ENCODE peak calls at places on chromosomes 7 and 10, in six cellular contexts. One of them, this sample, is unnamed.

GRCh38 chr10:97333601-97334369 is 744 bp downstream of the FRAT2 start:
- DNase-seq in stimulated activated CD8-positive, alpha-beta memory T cell treated with anti-CD3 and anti-CD28 coated beads, Interleukin-12 subunit alpha, Interleukin-12 subunit beta, amount 100 ng/mL, for 1 hour: no peak
- DNase-seq in glutamatergic neuron: peak
- DNase-seq in HTR-8/SVneo: no peak
- DNase-seq in activated T-helper 1 cell treated with anti-CD3 and anti-CD28 coated beads, Interleukin-12 subunit alpha, Interleukin-12 subunit beta, Interleukin-2, Interleukin-4 antibody, amounts not matched to agents 30 ng/mL and 10 ng/mL and 1 ng/mL, durations not matched to agents 14 hours and 24 hours and 36 hours: peak
- DNase-seq in smooth muscle cell of the brain vasculature: no peak
- DNase-seq in this sample: no peak

GRCh38 chr7:45157653-45158401 is at the start of gene RAMP3:
- DNase-seq in smooth muscle cell of the brain vasculature: no peak
- DNase-seq in activated T-helper 1 cell treated with anti-CD3 and anti-CD28 coated beads, Interleukin-12 subunit alpha, Interleukin-12 subunit beta, Interleukin-2, Interleukin-4 antibody, amounts not matched to agents 30 ng/mL and 10 ng/mL and 1 ng/mL, durations not matched to agents 14 hours and 24 hours and 36 hours: no peak
- DNase-seq in glutamatergic neuron: no peak
- DNase-seq in HTR-8/SVneo: no peak
- DNase-seq in stimulated activated CD8-positive, alpha-beta memory T cell treated with anti-CD3 and anti-CD28 coated beads, Interleukin-12 subunit alpha, Interleukin-12 subunit beta, amount 100 ng/mL, for 1 hour: no peak
- DNase-seq in this sample: no peak

GRCh38 chr7:71290382-71290781 is 158.4 kb downstream of the GALNT17 start:
- DNase-seq in smooth muscle cell of the brain vasculature: no peak
- DNase-seq in HTR-8/SVneo: no peak
- DNase-seq in activated T-helper 1 cell treated with anti-CD3 and anti-CD28 coated beads, Interleukin-12 subunit alpha, Interleukin-12 subunit beta, Interleukin-2, Interleukin-4 antibody, amounts not matched to agents 30 ng/mL and 10 ng/mL and 1 ng/mL, durations not matched to agents 14 hours and 24 hours and 36 hours: no peak
- DNase-seq in glutamatergic neuron: no peak
- DNase-seq in stimulated activated CD8-positive, alpha-beta memory T cell treated with anti-CD3 and anti-CD28 coated beads, Interleukin-12 subunit alpha, Interleukin-12 subunit beta, amount 100 ng/mL, for 1 hour: no peak
- DNase-seq in this sample: no peak

GRCh38 chr7:13538669-13539068 is 450.8 kb downstream of the ETV1 start:
- DNase-seq in HTR-8/SVneo: no peak
- DNase-seq in smooth muscle cell of the brain vasculature: no peak
- DNase-seq in stimulated activated CD8-positive, alpha-beta memory T cell treated with anti-CD3 and anti-CD28 coated beads, Interleukin-12 subunit alpha, Interleukin-12 subunit beta, amount 100 ng/mL, for 1 hour: no peak
- DNase-seq in activated T-helper 1 cell treated with anti-CD3 and anti-CD28 coated beads, Interleukin-12 subunit alpha, Interleukin-12 subunit beta, Interleukin-2, Interleukin-4 antibody, amounts not matched to agents 30 ng/mL and 10 ng/mL and 1 ng/mL, durations not matched to agents 14 hours and 24 hours and 36 hours: no peak
- DNase-seq in glutamatergic neuron: no peak
- DNase-seq in this sample: no peak

GRCh38 chr10:97422921-97423420 is 3.0 kb upstream of the PGAM1 start:
- DNase-seq in activated T-helper 1 cell treated with anti-CD3 and anti-CD28 coated beads, Interleukin-12 subunit alpha, Interleukin-12 subunit beta, Interleukin-2, Interleukin-4 antibody, amounts not matched to agents 30 ng/mL and 10 ng/mL and 1 ng/mL, durations not matched to agents 14 hours and 24 hours and 36 hours: no peak
- DNase-seq in smooth muscle cell of the brain vasculature: no peak
- DNase-seq in glutamatergic neuron: no peak
- DNase-seq in HTR-8/SVneo: no peak
- DNase-seq in stimulated activated CD8-positive, alpha-beta memory T cell treated with anti-CD3 and anti-CD28 coated beads, Interleukin-12 subunit alpha, Interleukin-12 subunit beta, amount 100 ng/mL, for 1 hour: no peak
- DNase-seq in this sample: no peak

GRCh38 chr7:81161459-81162075 is 242.7 kb upstream of the SEMA3C start:
- DNase-seq in stimulated activated CD8-positive, alpha-beta memory T cell treated with anti-CD3 and anti-CD28 coated beads, Interleukin-12 subunit alpha, Interleukin-12 subunit beta, amount 100 ng/mL, for 1 hour: no peak
- DNase-seq in smooth muscle cell of the brain vasculature: peak
- DNase-seq in glutamatergic neuron: no peak
- DNase-seq in HTR-8/SVneo: peak
- DNase-seq in activated T-helper 1 cell treated with anti-CD3 and anti-CD28 coated beads, Interleukin-12 subunit alpha, Interleukin-12 subunit beta, Interleukin-2, Interleukin-4 antibody, amounts not matched to agents 30 ng/mL and 10 ng/mL and 1 ng/mL, durations not matched to agents 14 hours and 24 hours and 36 hours: no peak
- DNase-seq in this sample: peak

GRCh38 chr7:104553074-104553473 is 224.7 kb downstream of the LHFPL3 start:
- DNase-seq in glutamatergic neuron: no peak
- DNase-seq in stimulated activated CD8-positive, alpha-beta memory T cell treated with anti-CD3 and anti-CD28 coated beads, Interleukin-12 subunit alpha, Interleukin-12 subunit beta, amount 100 ng/mL, for 1 hour: no peak
- DNase-seq in smooth muscle cell of the brain vasculature: no peak
- DNase-seq in HTR-8/SVneo: no peak
- DNase-seq in activated T-helper 1 cell treated with anti-CD3 and anti-CD28 coated beads, Interleukin-12 subunit alpha, Interleukin-12 subunit beta, Interleukin-2, Interleukin-4 antibody, amounts not matched to agents 30 ng/mL and 10 ng/mL and 1 ng/mL, durations not matched to agents 14 hours and 24 hours and 36 hours: no peak
- DNase-seq in this sample: no peak

GRCh38 chr7:121442845-121443244 is 46.7 kb upstream of the FAM3C start:
- DNase-seq in glutamatergic neuron: no peak
- DNase-seq in activated T-helper 1 cell treated with anti-CD3 and anti-CD28 coated beads, Interleukin-12 subunit alpha, Interleukin-12 subunit beta, Interleukin-2, Interleukin-4 antibody, amounts not matched to agents 30 ng/mL and 10 ng/mL and 1 ng/mL, durations not matched to agents 14 hours and 24 hours and 36 hours: no peak
- DNase-seq in HTR-8/SVneo: no peak
- DNase-seq in stimulated activated CD8-positive, alpha-beta memory T cell treated with anti-CD3 and anti-CD28 coated beads, Interleukin-12 subunit alpha, Interleukin-12 subunit beta, amount 100 ng/mL, for 1 hour: no peak
- DNase-seq in smooth muscle cell of the brain vasculature: no peak
- DNase-seq in this sample: peak

GRCh38 chr7:20441886-20442505 is 111.3 kb downstream of the ITGB8 start:
- DNase-seq in HTR-8/SVneo: no peak
- DNase-seq in glutamatergic neuron: no peak
- DNase-seq in smooth muscle cell of the brain vasculature: no peak
- DNase-seq in activated T-helper 1 cell treated with anti-CD3 and anti-CD28 coated beads, Interleukin-12 subunit alpha, Interleukin-12 subunit beta, Interleukin-2, Interleukin-4 antibody, amounts not matched to agents 30 ng/mL and 10 ng/mL and 1 ng/mL, durations not matched to agents 14 hours and 24 hours and 36 hours: no peak
- DNase-seq in stimulated activated CD8-positive, alpha-beta memory T cell treated with anti-CD3 and anti-CD28 coated beads, Interleukin-12 subunit alpha, Interleukin-12 subunit beta, amount 100 ng/mL, for 1 hour: no peak
- DNase-seq in this sample: no peak

GRCh38 chr7:134625571-134625970 is 21.1 kb upstream of the BPGM start:
- DNase-seq in smooth muscle cell of the brain vasculature: no peak
- DNase-seq in HTR-8/SVneo: no peak
- DNase-seq in stimulated activated CD8-positive, alpha-beta memory T cell treated with anti-CD3 and anti-CD28 coated beads, Interleukin-12 subunit alpha, Interleukin-12 subunit beta, amount 100 ng/mL, for 1 hour: no peak
- DNase-seq in activated T-helper 1 cell treated with anti-CD3 and anti-CD28 coated beads, Interleukin-12 subunit alpha, Interleukin-12 subunit beta, Interleukin-2, Interleukin-4 antibody, amounts not matched to agents 30 ng/mL and 10 ng/mL and 1 ng/mL, durations not matched to agents 14 hours and 24 hours and 36 hours: no peak
- DNase-seq in glutamatergic neuron: no peak
- DNase-seq in this sample: no peak

GRCh38 chr7:5414876-5415275 is 8.8 kb downstream of the TNRC18 start:
- DNase-seq in smooth muscle cell of the brain vasculature: no peak
- DNase-seq in glutamatergic neuron: no peak
- DNase-seq in stimulated activated CD8-positive, alpha-beta memory T cell treated with anti-CD3 and anti-CD28 coated beads, Interleukin-12 subunit alpha, Interleukin-12 subunit beta, amount 100 ng/mL, for 1 hour: no peak
- DNase-seq in activated T-helper 1 cell treated with anti-CD3 and anti-CD28 coated beads, Interleukin-12 subunit alpha, Interleukin-12 subunit beta, Interleukin-2, Interleukin-4 antibody, amounts not matched to agents 30 ng/mL and 10 ng/mL and 1 ng/mL, durations not matched to agents 14 hours and 24 hours and 36 hours: no peak
- DNase-seq in HTR-8/SVneo: no peak
- DNase-seq in this sample: no peak

GRCh38 chr10:30464675-30465074 is 30.7 kb downstream of the MAP3K8 start:
- DNase-seq in smooth muscle cell of the brain vasculature: no peak
- DNase-seq in activated T-helper 1 cell treated with anti-CD3 and anti-CD28 coated beads, Interleukin-12 subunit alpha, Interleukin-12 subunit beta, Interleukin-2, Interleukin-4 antibody, amounts not matched to agents 30 ng/mL and 10 ng/mL and 1 ng/mL, durations not matched to agents 14 hours and 24 hours and 36 hours: no peak
- DNase-seq in HTR-8/SVneo: no peak
- DNase-seq in glutamatergic neuron: no peak
- DNase-seq in stimulated activated CD8-positive, alpha-beta memory T cell treated with anti-CD3 and anti-CD28 coated beads, Interleukin-12 subunit alpha, Interleukin-12 subunit beta, amount 100 ng/mL, for 1 hour: no peak
- DNase-seq in this sample: no peak

GRCh38 chr7:41326616-41327015 is 376.3 kb downstream of the INHBA start:
- DNase-seq in activated T-helper 1 cell treated with anti-CD3 and anti-CD28 coated beads, Interleukin-12 subunit alpha, Interleukin-12 subunit beta, Interleukin-2, Interleukin-4 antibody, amounts not matched to agents 30 ng/mL and 10 ng/mL and 1 ng/mL, durations not matched to agents 14 hours and 24 hours and 36 hours: no peak
- DNase-seq in stimulated activated CD8-positive, alpha-beta memory T cell treated with anti-CD3 and anti-CD28 coated beads, Interleukin-12 subunit alpha, Interleukin-12 subunit beta, amount 100 ng/mL, for 1 hour: no peak
- DNase-seq in smooth muscle cell of the brain vasculature: no peak
- DNase-seq in glutamatergic neuron: no peak
- DNase-seq in HTR-8/SVneo: no peak
- DNase-seq in this sample: no peak

GRCh38 chr10:116683821-116684220 is 58.5 kb downstream of the HSPA12A start:
- DNase-seq in HTR-8/SVneo: no peak
- DNase-seq in glutamatergic neuron: no peak
- DNase-seq in activated T-helper 1 cell treated with anti-CD3 and anti-CD28 coated beads, Interleukin-12 subunit alpha, Interleukin-12 subunit beta, Interleukin-2, Interleukin-4 antibody, amounts not matched to agents 30 ng/mL and 10 ng/mL and 1 ng/mL, durations not matched to agents 14 hours and 24 hours and 36 hours: no peak
- DNase-seq in smooth muscle cell of the brain vasculature: no peak
- DNase-seq in stimulated activated CD8-positive, alpha-beta memory T cell treated with anti-CD3 and anti-CD28 coated beads, Interleukin-12 subunit alpha, Interleukin-12 subunit beta, amount 100 ng/mL, for 1 hour: no peak
- DNase-seq in this sample: no peak

GRCh38 chr10:56068040-56068439 is 293.0 kb downstream of the ZWINT start:
- DNase-seq in activated T-helper 1 cell treated with anti-CD3 and anti-CD28 coated beads, Interleukin-12 subunit alpha, Interleukin-12 subunit beta, Interleukin-2, Interleukin-4 antibody, amounts not matched to agents 30 ng/mL and 10 ng/mL and 1 ng/mL, durations not matched to agents 14 hours and 24 hours and 36 hours: no peak
- DNase-seq in HTR-8/SVneo: no peak
- DNase-seq in stimulated activated CD8-positive, alpha-beta memory T cell treated with anti-CD3 and anti-CD28 coated beads, Interleukin-12 subunit alpha, Interleukin-12 subunit beta, amount 100 ng/mL, for 1 hour: no peak
- DNase-seq in smooth muscle cell of the brain vasculature: no peak
- DNase-seq in glutamatergic neuron: no peak
- DNase-seq in this sample: no peak

GRCh38 chr7:33895025-33895804 is 10.1 kb upstream of the BMPER start:
- DNase-seq in activated T-helper 1 cell treated with anti-CD3 and anti-CD28 coated beads, Interleukin-12 subunit alpha, Interleukin-12 subunit beta, Interleukin-2, Interleukin-4 antibody, amounts not matched to agents 30 ng/mL and 10 ng/mL and 1 ng/mL, durations not matched to agents 14 hours and 24 hours and 36 hours: peak
- DNase-seq in glutamatergic neuron: peak
- DNase-seq in smooth muscle cell of the brain vasculature: peak
- DNase-seq in stimulated activated CD8-positive, alpha-beta memory T cell treated with anti-CD3 and anti-CD28 coated beads, Interleukin-12 subunit alpha, Interleukin-12 subunit beta, amount 100 ng/mL, for 1 hour: peak
- DNase-seq in HTR-8/SVneo: peak
- DNase-seq in this sample: peak

GRCh38 chr10:17029581-17030271 is 99.9 kb downstream of the CUBN start:
- DNase-seq in smooth muscle cell of the brain vasculature: no peak
- DNase-seq in HTR-8/SVneo: peak
- DNase-seq in glutamatergic neuron: no peak
- DNase-seq in stimulated activated CD8-positive, alpha-beta memory T cell treated with anti-CD3 and anti-CD28 coated beads, Interleukin-12 subunit alpha, Interleukin-12 subunit beta, amount 100 ng/mL, for 1 hour: peak
- DNase-seq in activated T-helper 1 cell treated with anti-CD3 and anti-CD28 coated beads, Interleukin-12 subunit alpha, Interleukin-12 subunit beta, Interleukin-2, Interleukin-4 antibody, amounts not matched to agents 30 ng/mL and 10 ng/mL and 1 ng/mL, durations not matched to agents 14 hours and 24 hours and 36 hours: peak
- DNase-seq in this sample: peak

GRCh38 chr7:142012825-142013506 is 17.3 kb downstream of the MGAM start:
- DNase-seq in smooth muscle cell of the brain vasculature: no peak
- DNase-seq in activated T-helper 1 cell treated with anti-CD3 and anti-CD28 coated beads, Interleukin-12 subunit alpha, Interleukin-12 subunit beta, Interleukin-2, Interleukin-4 antibody, amounts not matched to agents 30 ng/mL and 10 ng/mL and 1 ng/mL, durations not matched to agents 14 hours and 24 hours and 36 hours: no peak
- DNase-seq in stimulated activated CD8-positive, alpha-beta memory T cell treated with anti-CD3 and anti-CD28 coated beads, Interleukin-12 subunit alpha, Interleukin-12 subunit beta, amount 100 ng/mL, for 1 hour: no peak
- DNase-seq in HTR-8/SVneo: no peak
- DNase-seq in glutamatergic neuron: no peak
- DNase-seq in this sample: no peak

GRCh38 chr7:114539575-114539974 is 125.0 kb downstream of the FOXP2 start:
- DNase-seq in glutamatergic neuron: peak
- DNase-seq in HTR-8/SVneo: no peak
- DNase-seq in stimulated activated CD8-positive, alpha-beta memory T cell treated with anti-CD3 and anti-CD28 coated beads, Interleukin-12 subunit alpha, Interleukin-12 subunit beta, amount 100 ng/mL, for 1 hour: no peak
- DNase-seq in activated T-helper 1 cell treated with anti-CD3 and anti-CD28 coated beads, Interleukin-12 subunit alpha, Interleukin-12 subunit beta, Interleukin-2, Interleukin-4 antibody, amounts not matched to agents 30 ng/mL and 10 ng/mL and 1 ng/mL, durations not matched to agents 14 hours and 24 hours and 36 hours: no peak
- DNase-seq in smooth muscle cell of the brain vasculature: no peak
- DNase-seq in this sample: no peak

GRCh38 chr10:127400216-127400615 is 148.9 kb upstream of the NPS start:
- DNase-seq in smooth muscle cell of the brain vasculature: no peak
- DNase-seq in HTR-8/SVneo: no peak
- DNase-seq in stimulated activated CD8-positive, alpha-beta memory T cell treated with anti-CD3 and anti-CD28 coated beads, Interleukin-12 subunit alpha, Interleukin-12 subunit beta, amount 100 ng/mL, for 1 hour: no peak
- DNase-seq in activated T-helper 1 cell treated with anti-CD3 and anti-CD28 coated beads, Interleukin-12 subunit alpha, Interleukin-12 subunit beta, Interleukin-2, Interleukin-4 antibody, amounts not matched to agents 30 ng/mL and 10 ng/mL and 1 ng/mL, durations not matched to agents 14 hours and 24 hours and 36 hours: no peak
- DNase-seq in glutamatergic neuron: no peak
- DNase-seq in this sample: no peak

GRCh38 chr7:45973725-45974532 is 52.9 kb upstream of the IGFBP3 start:
- DNase-seq in stimulated activated CD8-positive, alpha-beta memory T cell treated with anti-CD3 and anti-CD28 coated beads, Interleukin-12 subunit alpha, Interleukin-12 subunit beta, amount 100 ng/mL, for 1 hour: no peak
- DNase-seq in glutamatergic neuron: no peak
- DNase-seq in activated T-helper 1 cell treated with anti-CD3 and anti-CD28 coated beads, Interleukin-12 subunit alpha, Interleukin-12 subunit beta, Interleukin-2, Interleukin-4 antibody, amounts not matched to agents 30 ng/mL and 10 ng/mL and 1 ng/mL, durations not matched to agents 14 hours and 24 hours and 36 hours: no peak
- DNase-seq in smooth muscle cell of the brain vasculature: no peak
- DNase-seq in HTR-8/SVneo: peak
- DNase-seq in this sample: peak

GRCh38 chr7:66871076-66871475 is 49.9 kb upstream of the TMEM248 start:
- DNase-seq in smooth muscle cell of the brain vasculature: no peak
- DNase-seq in HTR-8/SVneo: no peak
- DNase-seq in activated T-helper 1 cell treated with anti-CD3 and anti-CD28 coated beads, Interleukin-12 subunit alpha, Interleukin-12 subunit beta, Interleukin-2, Interleukin-4 antibody, amounts not matched to agents 30 ng/mL and 10 ng/mL and 1 ng/mL, durations not matched to agents 14 hours and 24 hours and 36 hours: no peak
- DNase-seq in stimulated activated CD8-positive, alpha-beta memory T cell treated with anti-CD3 and anti-CD28 coated beads, Interleukin-12 subunit alpha, Interleukin-12 subunit beta, amount 100 ng/mL, for 1 hour: no peak
- DNase-seq in glutamatergic neuron: no peak
- DNase-seq in this sample: no peak